ENCODE peak calls at places on chromosomes 12 and 14, in eight cellular contexts. L, P, C, X, W, Y, H and R are unnamed samples.

GRCh38 chr12:10223208-10223607 is 10.5 kb downstream of the GABARAPL1 start:
- DNase-seq in L (no peak), P (no peak), C (no peak), X (no peak), W (no peak), Y (no peak), H (no peak), R (no peak)

GRCh38 chr14:90409209-90409730 is 12.4 kb downstream of the CALM1 start:
- DNase-seq in L (peak), P (peak), C (peak), X (peak), W (no peak), Y (no peak), H (no peak), R (no peak)

GRCh38 chr14:102699416-102700110 is 77.7 kb upstream of the TRAF3 start:
- DNase-seq in L (peak), P (no peak), C (peak), X (no peak), W (no peak), Y (no peak), H (no peak), R (no peak)

GRCh38 chr12:119556830-119557229 is 36.7 kb upstream of the TMEM233 start:
- DNase-seq in L (no peak), P (no peak), C (no peak), X (no peak), W (no peak), Y (no peak), H (no peak), R (no peak)

GRCh38 chr14:104116544-104117340 is 21.6 kb upstream of the KIF26A start:
- DNase-seq in L (no peak), P (no peak), C (no peak), X (peak), W (no peak), Y (peak), H (no peak), R (no peak)

GRCh38 chr14:69808919-69809808 is 12.1 kb upstream of the SLC10A1 start:
- DNase-seq in L (no peak), P (no peak), C (no peak), X (no peak), W (no peak), Y (no peak), H (no peak), R (no peak)

GRCh38 chr12:69527506-69528272 is 57.5 kb downstream of the FRS2 start:
- DNase-seq in L (peak), P (peak), C (peak), X (no peak), W (no peak), Y (no peak), H (no peak), R (no peak)

GRCh38 chr12:123119808-123120207 is 31.1 kb downstream of the PITPNM2 start:
- DNase-seq in L (no peak), P (no peak), C (no peak), X (no peak), W (no peak), Y (no peak), H (no peak), R (no peak)

GRCh38 chr12:52690351-52691075 is 10.3 kb upstream of the KRT1 start:
- DNase-seq in L (no peak), P (no peak), C (no peak), X (no peak), W (no peak), Y (no peak), H (no peak), R (no peak)

GRCh38 chr12:128796439-128797118 is 27.2 kb downstream of the SLC15A4 start:
- DNase-seq in L (no peak), P (no peak), C (no peak), X (no peak), W (no peak), Y (no peak), H (no peak), R (no peak)

GRCh38 chr14:53955671-53956426 is 776 bp downstream of the BMP4 start:
- DNase-seq in L (no peak), P (peak), C (peak), X (peak), W (no peak), Y (peak), H (no peak), R (peak)

GRCh38 chr12:124774462-124775167 is 89.0 kb downstream of the SCARB1 start:
- DNase-seq in L (peak), P (peak), C (peak), X (no peak), W (peak), Y (no peak), H (no peak), R (no peak)

GRCh38 chr14:25411933-25412757 is 362.2 kb upstream of the STXBP6 start:
- DNase-seq in L (peak), P (peak), C (peak), X (peak), W (no peak), Y (peak), H (no peak), R (peak)

GRCh38 chr14:22945642-22946041 is 11.2 kb downstream of the HAUS4 start:
- DNase-seq in L (no peak), P (no peak), C (no peak), X (no peak), W (no peak), Y (no peak), H (no peak), R (no peak)

GRCh38 chr12:116159175-116159574 is 118.3 kb downstream of the MED13L start:
- DNase-seq in L (peak), P (peak), C (peak), X (no peak), W (no peak), Y (no peak), H (no peak), R (no peak)

GRCh38 chr12:20448781-20449180 is 80.4 kb downstream of the PDE3A start:
- DNase-seq in L (no peak), P (no peak), C (no peak), X (no peak), W (no peak), Y (no peak), H (no peak), R (no peak)

GRCh38 chr14:22613091-22613695 is 15.1 kb downstream of the ABHD4 start:
- DNase-seq in L (no peak), P (no peak), C (peak), X (no peak), W (no peak), Y (no peak), H (no peak), R (no peak)

GRCh38 chr12:95116773-95117172 is 43.4 kb upstream of the NR2C1 start:
- DNase-seq in L (no peak), P (no peak), C (no peak), X (peak), W (no peak), Y (no peak), H (no peak), R (no peak)

GRCh38 chr14:90940318-90940962 is 120.0 kb downstream of the RPS6KA5 start:
- DNase-seq in L (no peak), P (no peak), C (no peak), X (no peak), W (no peak), Y (no peak), H (no peak), R (no peak)

GRCh38 chr14:105193916-105194782 is 13.0 kb upstream of the NUDT14 start:
- DNase-seq in L (no peak), P (no peak), C (no peak), X (peak), W (no peak), Y (no peak), H (no peak), R (no peak)

GRCh38 chr12:40693503-40693863 is 1.2 kb downstream of the CNTN1 start:
- DNase-seq in L (no peak), P (no peak), C (no peak), X (no peak), W (no peak), Y (peak), H (no peak), R (peak)

GRCh38 chr12:8482446-8483080 is 26.8 kb downstream of the CLEC6A start:
- DNase-seq in L (no peak), P (no peak), C (no peak), X (no peak), W (no peak), Y (no peak), H (no peak), R (no peak)

GRCh38 chr14:68879321-68879781 is 86.5 kb upstream of the ZFP36L1 start:
- DNase-seq in L (no peak), P (no peak), C (no peak), X (no peak), W (no peak), Y (no peak), H (no peak), R (no peak)

GRCh38 chr12:23564454-23564853 is 385.0 kb downstream of the SOX5 start:
- DNase-seq in L (no peak), P (peak), C (no peak), X (no peak), W (no peak), Y (peak), H (no peak), R (no peak)

GRCh38 chr14:95557832-95558231 is 23.0 kb downstream of the GLRX5 start:
- DNase-seq in L (no peak), P (no peak), C (no peak), X (no peak), W (no peak), Y (no peak), H (no peak), R (no peak)
- TF ChIP-seq CTCF in L (no peak), P (no peak), C (no peak), X (no peak), W (no peak), Y (no peak), H (no peak), R (no peak)

GRCh38 chr14:49203676-49204075 is 382.5 kb downstream of the RPS29 start:
- DNase-seq in L (no peak), P (no peak), C (no peak), X (no peak), W (no peak), Y (no peak), H (no peak), R (no peak)

GRCh38 chr14:49212721-49213120 is 373.5 kb downstream of the RPS29 start:
- DNase-seq in L (no peak), P (peak), C (no peak), X (no peak), W (no peak), Y (no peak), H (no peak), R (no peak)

GRCh38 chr14:49207451-49207850 is 378.7 kb downstream of the RPS29 start:
- DNase-seq in L (no peak), P (no peak), C (no peak), X (no peak), W (no peak), Y (no peak), H (no peak), R (no peak)

GRCh38 chr14:49206832-49207231 is 379.3 kb downstream of the RPS29 start:
- DNase-seq in L (no peak), P (peak), C (no peak), X (no peak), W (no peak), Y (no peak), H (no peak), R (no peak)
- TF ChIP-seq CTCF in L (no peak), P (no peak), C (no peak), X (no peak), W (no peak), Y (no peak), H (no peak), R (no peak)

DNA sequence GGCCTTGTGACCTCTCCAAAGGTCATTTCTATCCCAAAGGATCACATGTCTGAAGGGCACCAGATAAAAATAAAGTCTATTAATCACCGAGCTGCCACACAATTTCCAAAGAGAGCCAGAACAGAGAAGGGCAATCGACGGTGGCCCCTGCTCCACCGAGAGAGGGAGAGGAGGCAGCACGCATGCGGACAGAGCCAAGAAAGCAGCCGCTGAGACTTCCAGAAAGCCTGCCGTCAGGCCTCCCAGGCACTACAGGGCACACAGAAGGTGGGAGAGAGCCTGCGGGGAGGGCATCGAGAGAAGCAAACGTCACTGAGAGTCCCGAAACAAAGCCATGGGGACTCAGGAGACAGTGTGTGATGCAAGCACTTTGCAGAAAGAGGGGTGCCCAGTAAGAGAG is 182.0 kb downstream of the DPF3 start:
- DNase-seq in L (no peak), P (no peak), C (no peak), X (no peak), W (no peak), Y (no peak), H (no peak), R (no peak)
- TF ChIP-seq CTCF in L (no peak), P (no peak), C (no peak), X (no peak), W (no peak), Y (no peak), H (no peak), R (no peak)

GRCh38 chr12:66087365-66087943 is 43.1 kb downstream of the LLPH start:
- DNase-seq in L (peak), P (peak), C (peak), X (peak), W (peak), Y (peak), H (peak), R (peak)
- TF ChIP-seq CTCF in L (peak), P (peak), C (peak), X (peak), W (peak), Y (peak), H (peak), R (peak)

GRCh38 chr12:15015121-15015520 is 42.3 kb downstream of the PDE6H start:
- DNase-seq in L (no peak), P (no peak), C (no peak), X (no peak), W (no peak), Y (no peak), H (no peak), R (no peak)

GRCh38 chr12:15013634-15014169 is 40.9 kb downstream of the PDE6H start:
- DNase-seq in L (no peak), P (no peak), C (no peak), X (no peak), W (no peak), Y (no peak), H (no peak), R (no peak)

GRCh38 chr12:15014708-15015107 is 41.9 kb downstream of the PDE6H start:
- DNase-seq in L (no peak), P (no peak), C (no peak), X (no peak), W (no peak), Y (no peak), H (no peak), R (no peak)

GRCh38 chr12:15011162-15011561 is 38.3 kb downstream of the PDE6H start:
- DNase-seq in L (no peak), P (no peak), C (no peak), X (no peak), W (no peak), Y (no peak), H (no peak), R (no peak)
- TF ChIP-seq CTCF in L (peak), P (no peak), C (peak), X (peak), W (no peak), Y (no peak), H (peak), R (no peak)

GRCh38 chr14:66196670-66197069 is 289.5 kb upstream of the CCDC196 start:
- DNase-seq in L (no peak), P (no peak), C (no peak), X (no peak), W (no peak), Y (no peak), H (no peak), R (no peak)
- TF ChIP-seq CTCF in L (no peak), P (no peak), C (no peak), X (no peak), W (no peak), Y (no peak), H (no peak), R (no peak)

GRCh38 chr12:18427520-18427919 is 166.2 kb downstream of the PIK3C2G start:
- DNase-seq in L (no peak), P (no peak), C (no peak), X (no peak), W (no peak), Y (no peak), H (no peak), R (no peak)
- TF ChIP-seq CTCF in L (no peak), P (no peak), C (no peak), X (no peak), W (no peak), Y (no peak), H (no peak), R (no peak)